ENCODE peak calls at places on chromosomes 12 and 14, in seven cellular contexts. U, B, T, G, A, J and N are unnamed samples.

GRCh38 chr14:90443161-90444076 is 46.6 kb downstream of the CALM1 start:
- DNase-seq in U (no peak), B (no peak), T (no peak), G (no peak), A (no peak), J (no peak), N (no peak)

GRCh38 chr14:91098591-91098990 is 15.3 kb upstream of the DGLUCY start:
- DNase-seq in U (no peak), B (no peak), T (no peak), G (no peak), A (no peak), J (no peak), N (no peak)

GRCh38 chr12:116874324-116874995 is 6.8 kb downstream of the HRK start:
- DNase-seq in U (no peak), B (no peak), T (no peak), G (no peak), A (no peak), J (no peak), N (no peak)

GRCh38 chr12:26279908-26280307 is 84.5 kb downstream of the SSPN start:
- DNase-seq in U (no peak), B (no peak), T (no peak), G (no peak), A (no peak), J (no peak), N (no peak)

GRCh38 chr12:109529618-109530300 is 43.5 kb downstream of the MMAB start:
- DNase-seq in U (no peak), B (no peak), T (no peak), G (no peak), A (no peak), J (no peak), N (no peak)

GRCh38 chr12:89353823-89354629 is 1.7 kb upstream of the DUSP6 start:
- DNase-seq in U (peak), B (peak), T (peak), G (no peak), A (peak), J (peak), N (peak)

GRCh38 chr12:32727237-32727636 is 28.5 kb downstream of the YARS2 start:
- DNase-seq in U (no peak), B (no peak), T (no peak), G (no peak), A (no peak), J (no peak), N (no peak)

GRCh38 chr14:69204753-69205152 is 13.5 kb downstream of the EXD2 start:
- DNase-seq in U (no peak), B (no peak), T (no peak), G (no peak), A (no peak), J (peak), N (no peak)

GRCh38 chr14:100159107-100159864 is at the start of gene DEGS2:
- DNase-seq in U (peak), B (no peak), T (peak), G (no peak), A (no peak), J (no peak), N (no peak)

GRCh38 chr12:10612110-10612509 is 1.3 kb downstream of the MAGOHB start:
- DNase-seq in U (no peak), B (no peak), T (no peak), G (no peak), A (no peak), J (no peak), N (no peak)

GRCh38 chr14:93091666-93092065 is 24.1 kb downstream of the ITPK1 start:
- DNase-seq in U (no peak), B (no peak), T (no peak), G (no peak), A (no peak), J (no peak), N (no peak)

GRCh38 chr12:83092101-83092500 is 405.4 kb downstream of the TMTC2 start:
- DNase-seq in U (no peak), B (no peak), T (no peak), G (no peak), A (no peak), J (no peak), N (no peak)

GRCh38 chr14:55366271-55366670 is 45.4 kb downstream of the ATG14 start:
- DNase-seq in U (no peak), B (no peak), T (no peak), G (no peak), A (peak), J (peak), N (no peak)

GRCh38 chr12:79983492-79983891 is 48.6 kb upstream of the PPP1R12A start:
- DNase-seq in U (no peak), B (no peak), T (no peak), G (no peak), A (no peak), J (no peak), N (no peak)

GRCh38 chr12:124497658-124498057 is 69.8 kb downstream of the NCOR2 start:
- DNase-seq in U (no peak), B (no peak), T (no peak), G (no peak), A (no peak), J (no peak), N (no peak)

GRCh38 chr14:50957296-50957695 is 13.0 kb upstream of the PYGL start:
- DNase-seq in U (no peak), B (no peak), T (no peak), G (no peak), A (no peak), J (no peak), N (no peak)

GRCh38 chr12:53048033-53048779 is 1.7 kb upstream of the TNS2 start:
- DNase-seq in U (peak), B (no peak), T (peak), G (no peak), A (peak), J (peak), N (peak)

GRCh38 chr12:72511906-72512305 is 239.7 kb downstream of the TRHDE start:
- DNase-seq in U (no peak), B (no peak), T (no peak), G (no peak), A (no peak), J (no peak), N (no peak)

GRCh38 chr14:95527392-95528002 is 7.4 kb upstream of the GLRX5 start:
- DNase-seq in U (peak), B (no peak), T (no peak), G (no peak), A (no peak), J (no peak), N (no peak)

GRCh38 chr14:77616133-77616453 is 344 bp downstream of the SPTLC2 start:
- DNase-seq in U (no peak), B (no peak), T (peak), G (no peak), A (no peak), J (no peak), N (no peak)

GRCh38 chr12:127290251-127290650 is 976.7 kb upstream of the TMEM132C start:
- DNase-seq in U (no peak), B (no peak), T (no peak), G (no peak), A (no peak), J (no peak), N (no peak)

GRCh38 chr12:31361730-31362114 is 35.8 kb upstream of the SINHCAF start:
- DNase-seq in U (no peak), B (no peak), T (no peak), G (no peak), A (no peak), J (no peak), N (no peak)

GRCh38 chr12:48351022-48351708 is 446 bp upstream of the ZNF641 start:
- DNase-seq in U (peak), B (peak), T (peak), G (no peak), A (peak), J (peak), N (peak)

GRCh38 chr12:69569236-69569635 is 16.0 kb upstream of the CCT2 start:
- DNase-seq in U (no peak), B (no peak), T (no peak), G (no peak), A (no peak), J (no peak), N (no peak)

GRCh38 chr14:55104051-55104954 is 24.7 kb upstream of the LGALS3 start:
- DNase-seq in U (no peak), B (no peak), T (peak), G (no peak), A (no peak), J (no peak), N (no peak)

GRCh38 chr14:38053684-38054083 is 154.0 kb upstream of the SSTR1 start:
- DNase-seq in U (no peak), B (no peak), T (no peak), G (no peak), A (no peak), J (no peak), N (no peak)

GRCh38 chr12:50105913-50106450 is 2.2 kb downstream of the GPD1 start:
- DNase-seq in U (no peak), B (no peak), T (no peak), G (no peak), A (no peak), J (no peak), N (no peak)

GRCh38 chr12:81416571-81416970 is 338.7 kb downstream of the ACSS3 start:
- DNase-seq in U (no peak), B (no peak), T (no peak), G (no peak), A (no peak), J (no peak), N (no peak)

GRCh38 chr14:64960762-64961276 is 11.3 kb downstream of the RAB15 start:
- DNase-seq in U (peak), B (no peak), T (no peak), G (no peak), A (peak), J (no peak), N (peak)

GRCh38 chr14:31106768-31107167 is 80.6 kb upstream of the STRN3 start:
- DNase-seq in U (no peak), B (no peak), T (no peak), G (no peak), A (no peak), J (no peak), N (no peak)

GRCh38 chr14:54857830-54858269 is 44.8 kb downstream of the GCH1 start:
- DNase-seq in U (no peak), B (no peak), T (no peak), G (peak), A (no peak), J (no peak), N (no peak)

GRCh38 chr12:126512916-126513913 is 1448.0 kb downstream of the AACS start:
- DNase-seq in U (no peak), B (no peak), T (no peak), G (no peak), A (no peak), J (no peak), N (no peak)

GRCh38 chr12:124498870-124499753 is 68.3 kb downstream of the NCOR2 start:
- DNase-seq in U (no peak), B (no peak), T (no peak), G (no peak), A (no peak), J (peak), N (no peak)

GRCh38 chr14:71555654-71556559 is 376.3 kb upstream of the RGS6 start:
- DNase-seq in U (no peak), B (no peak), T (peak), G (peak), A (no peak), J (peak), N (no peak)

GRCh38 chr12:2413999-2414792 is 361.4 kb downstream of the CACNA1C start:
- DNase-seq in U (no peak), B (no peak), T (no peak), G (no peak), A (no peak), J (no peak), N (no peak)

GRCh38 chr14:52848626-52849025 is 57.2 kb upstream of the GNPNAT1 start:
- DNase-seq in U (no peak), B (no peak), T (no peak), G (no peak), A (no peak), J (no peak), N (no peak)

GRCh38 chr12:47190271-47190750 is 110.6 kb upstream of the AMIGO2 start:
- DNase-seq in U (no peak), B (no peak), T (no peak), G (no peak), A (no peak), J (no peak), N (no peak)

GRCh38 chr14:90194706-90195105 is 61.6 kb upstream of the PSMC1 start:
- DNase-seq in U (no peak), B (no peak), T (no peak), G (no peak), A (no peak), J (no peak), N (no peak)

DNA sequence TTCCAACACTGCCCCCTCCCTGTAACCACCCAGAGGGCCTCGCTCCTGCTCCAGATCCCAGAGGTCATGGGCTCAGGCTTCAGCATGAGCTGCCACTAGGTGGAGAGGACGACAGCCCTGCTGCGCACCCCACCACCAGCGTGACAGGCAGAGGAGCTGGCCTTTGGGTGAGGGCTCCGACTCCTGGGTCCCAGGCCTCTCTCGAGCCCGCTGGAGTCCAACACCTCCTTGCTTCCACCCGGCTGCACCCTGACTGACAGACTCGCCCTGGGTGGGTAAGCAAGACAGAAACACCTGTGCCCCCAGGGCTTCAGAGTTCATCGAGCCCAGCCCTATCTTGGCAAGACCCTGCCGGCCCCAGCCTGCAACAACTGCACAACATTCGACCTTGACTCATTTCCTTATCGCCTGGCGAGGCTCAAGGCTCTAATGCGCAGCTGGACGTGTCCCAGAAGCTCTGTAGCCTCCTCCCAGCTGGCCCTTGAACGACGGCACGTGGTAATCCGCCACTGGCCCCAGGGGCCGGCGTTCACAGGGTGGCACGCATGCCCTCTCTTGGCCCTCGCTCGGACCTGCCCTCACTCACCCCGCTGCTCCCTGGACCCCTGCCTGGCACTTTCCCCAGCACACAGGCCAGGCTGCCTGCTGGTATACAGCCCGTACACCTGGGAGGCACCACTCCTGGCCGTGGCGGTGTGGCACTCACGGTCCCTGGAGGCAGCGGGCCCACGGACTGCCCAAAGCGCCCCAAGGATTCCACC is 28.0 kb downstream of the VPS37B start:
- DNase-seq in U (peak), B (no peak), T (no peak), G (no peak), A (no peak), J (peak), N (no peak)
- TF ChIP-seq POLR2AphosphoS5 in U (no peak), B (no peak), T (peak), G (no peak), A (no peak), J (peak), N (no peak)

GRCh38 chr12:4032906-4033628 is 159.9 kb upstream of the PARP11 start:
- DNase-seq in U (no peak), B (no peak), T (no peak), G (no peak), A (no peak), J (no peak), N (peak)

GRCh38 chr12:4031703-4032291 is 158.6 kb upstream of the PARP11 start:
- DNase-seq in U (no peak), B (no peak), T (peak), G (no peak), A (peak), J (peak), N (no peak)

GRCh38 chr12:4034926-4035325 is 161.7 kb upstream of the PARP11 start:
- DNase-seq in U (no peak), B (no peak), T (no peak), G (no peak), A (no peak), J (no peak), N (no peak)

GRCh38 chr12:4027412-4027811 is 154.2 kb upstream of the PARP11 start:
- DNase-seq in U (no peak), B (no peak), T (peak), G (no peak), A (no peak), J (no peak), N (no peak)

DNA sequence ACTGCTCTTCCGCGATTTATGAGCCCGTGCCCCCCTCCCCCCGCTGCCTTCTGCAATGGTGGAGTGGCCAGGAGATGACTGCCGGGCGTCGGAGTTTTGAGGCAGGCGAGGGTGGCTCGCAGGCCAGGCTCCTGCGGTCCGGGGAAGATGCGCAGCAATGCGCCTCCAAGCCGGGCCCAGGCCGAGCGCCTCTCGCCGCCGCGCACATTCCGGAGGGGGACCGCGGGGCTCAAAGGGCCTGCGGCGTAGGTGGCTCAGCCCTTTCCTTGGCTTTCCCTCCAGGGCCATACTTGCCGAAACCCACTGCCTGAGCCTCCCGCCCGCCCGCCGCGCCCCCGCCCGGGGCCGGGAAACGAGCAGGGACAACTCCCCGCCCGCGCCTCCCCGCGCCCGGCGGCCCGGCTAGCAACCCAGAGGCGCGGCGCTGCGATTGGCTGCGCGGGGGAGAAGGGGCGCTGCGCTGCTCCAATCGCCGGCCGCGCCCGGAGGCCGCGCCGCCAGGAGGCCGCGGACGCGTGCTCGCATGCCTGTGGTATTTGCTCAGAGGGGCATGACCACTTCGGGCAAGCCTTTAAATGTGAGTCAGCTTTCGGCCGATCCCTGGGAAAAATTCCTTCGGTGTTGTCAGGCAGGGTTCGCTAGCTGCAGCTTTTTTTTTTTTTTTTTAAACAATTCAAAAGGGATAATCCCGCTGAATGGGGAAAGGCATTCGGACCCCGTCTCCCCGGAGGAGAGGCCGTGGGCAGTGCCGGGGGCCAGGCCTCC is 157.9 kb upstream of the PARP11 start:
- DNase-seq in U (peak), B (peak), T (peak), G (no peak), A (peak), J (peak), N (peak)
- TF ChIP-seq POLR2A in U (no peak), B (no peak), T (peak), G (no peak), A (peak), J (no peak), N (peak)

DNA sequence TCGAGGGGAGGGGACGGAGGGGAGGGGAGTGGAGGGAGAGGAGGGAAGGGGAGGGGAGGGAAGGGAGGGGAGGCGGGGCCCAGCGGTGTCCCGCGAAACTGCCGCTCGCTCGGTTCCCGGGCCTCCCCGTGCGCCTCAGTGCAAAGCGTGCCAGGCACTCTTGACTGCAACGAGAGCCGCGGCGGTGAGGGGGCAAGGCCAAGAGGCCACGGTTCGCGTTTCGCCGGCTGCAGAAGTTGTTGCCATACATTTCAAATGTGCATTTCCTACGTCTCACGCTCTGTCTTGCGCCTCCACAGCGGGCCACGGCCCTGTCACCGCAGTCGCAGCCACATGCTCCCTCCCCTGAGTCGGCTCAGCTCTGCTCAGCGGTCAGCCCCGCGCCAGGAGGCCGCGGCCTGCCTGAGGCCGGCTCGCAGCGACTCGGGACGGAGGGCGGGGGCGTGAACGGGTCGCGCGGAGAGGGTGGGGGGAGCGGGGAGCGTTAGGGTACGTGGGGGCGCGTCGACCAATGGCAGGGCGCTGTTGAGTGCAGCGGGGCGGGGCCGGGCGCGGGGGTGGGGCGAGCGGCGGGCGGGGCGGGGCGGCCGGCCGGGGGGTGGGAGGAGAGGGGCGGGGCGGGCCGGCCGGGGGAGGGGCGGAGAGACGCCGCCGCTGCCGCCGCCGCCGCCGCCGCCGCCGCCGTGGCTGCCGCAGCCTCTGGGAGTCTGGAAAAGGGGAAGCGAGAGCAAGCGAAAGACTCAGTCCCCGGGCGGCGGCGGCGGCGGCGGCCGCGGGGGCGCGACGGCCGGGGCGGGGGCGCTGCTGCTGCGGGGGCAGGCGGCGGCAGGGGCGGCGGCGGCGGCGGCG is at the start of gene PPP2R5C:
- DNase-seq in U (peak), B (peak), T (peak), G (no peak), A (peak), J (peak), N (peak)
- TF ChIP-seq POLR2AphosphoS5 in U (no peak), B (no peak), T (peak), G (no peak), A (peak), J (no peak), N (peak)

GRCh38 chr12:40310201-40310600 is 85.4 kb downstream of the LRRK2 start:
- DNase-seq in U (no peak), B (no peak), T (no peak), G (no peak), A (peak), J (no peak), N (no peak)
- TF ChIP-seq POLR2A in U (no peak), B (no peak), T (no peak), G (no peak), A (no peak), J (no peak), N (no peak)

GRCh38 chr14:63406341-63406740 is 87.6 kb upstream of the GPHB5 start:
- DNase-seq in U (no peak), B (no peak), T (no peak), G (no peak), A (no peak), J (no peak), N (no peak)
- TF ChIP-seq POLR2AphosphoS5 in U (no peak), B (no peak), T (no peak), G (no peak), A (no peak), J (no peak), N (no peak)